ENCODE peak calls at places on chromosomes 11 and 22, in six cellular contexts. S is fibroblast of pulmonary artery, Q is ACHN, T is right lobe of liver, U is uterus, M is NCI-H1694. Y is an unnamed sample.

GRCh38 chr11:12744831-12745502 is 70.7 kb downstream of the TEAD1 start:
- DNase-seq in M (no peak), T (no peak), U (no peak), Q (peak), S (no peak), Y (no peak)

GRCh38 chr11:79413258-79413657 is 27.6 kb downstream of the TENM4 start:
- DNase-seq in M (no peak), U (peak), T (no peak), Q (peak), S (peak), Y (no peak)

GRCh38 chr11:75159081-75159953 is 8.4 kb downstream of the SLCO2B1 start:
- DNase-seq in Q (no peak), M (no peak), U (no peak), S (no peak), T (peak), Y (no peak)

GRCh38 chr22:49052023-49052538 is 775.6 kb downstream of the BRD1 start:
- DNase-seq in S (no peak), M (no peak), Q (no peak), T (no peak), U (no peak), Y (no peak)

GRCh38 chr11:95081412-95081811 is 8.2 kb upstream of the ENDOD1 start:
- DNase-seq in M (no peak), S (peak), T (no peak), Q (no peak), U (peak), Y (no peak)

GRCh38 chr11:44507491-44507890 is 58.0 kb upstream of the CD82 start:
- DNase-seq in Q (no peak), M (no peak), T (no peak), S (no peak), U (no peak), Y (no peak)

GRCh38 chr11:61891331-61892084 is at the start of gene FADS3:
- DNase-seq in T (peak), U (peak), Q (peak), S (peak), M (peak), Y (peak)

GRCh38 chr11:33402066-33402465 is 144.9 kb downstream of the HIPK3 start:
- DNase-seq in S (no peak), T (no peak), Q (peak), U (no peak), M (no peak), Y (no peak)

Y was measured in lower lobe of right lung.